ENCODE peak calls at places on chromosomes 3 and 15, in six cellular contexts. P is heart left ventricle, B is GM12891, F is amniotic epithelial cell, V is cardiac muscle cell, Z is tibial artery. J is an unnamed sample.

GRCh38 chr3:115760722-115761121 is 137.4 kb downstream of the GAP43 start:
- DNase-seq in F (no peak), V (no peak), Z (no peak), P (no peak), B (no peak), J (no peak)

GRCh38 chr3:12405432-12406272 is 78.6 kb upstream of the TSEN2 start:
- DNase-seq in B (no peak), V (peak; percentile 98), F (peak; percentile 99), Z (peak; percentile 85), P (peak; percentile 89), J (no peak)

GRCh38 chr15:64942356-64942755 is 30.7 kb downstream of the ANKDD1A start:
- DNase-seq in B (no peak), P (no peak), F (no peak), V (no peak), Z (no peak), J (no peak)

GRCh38 chr3:134594236-134594825 is 56.5 kb downstream of the KY start:
- DNase-seq in Z (no peak), P (no peak), V (no peak), F (no peak), B (no peak), J (no peak)

GRCh38 chr15:83066034-83066760 is 855 bp downstream of the BTBD1 start:
- DNase-seq in P (no peak), F (no peak), B (no peak), Z (no peak), V (no peak), J (no peak)

GRCh38 chr3:24520941-24521305 is 26.3 kb upstream of the THRB start:
- DNase-seq in Z (no peak), B (no peak), P (no peak), V (no peak), F (no peak), J (no peak)

GRCh38 chr3:131338948-131339640 is 42.5 kb upstream of the NUDT16 start:
- DNase-seq in V (no peak), Z (no peak), B (no peak), P (no peak), F (peak; percentile 7), J (no peak)

GRCh38 chr3:24583004-24583403 is 88.4 kb upstream of the THRB start:
- DNase-seq in P (no peak), B (no peak), V (peak; percentile 41), F (no peak), Z (no peak), J (no peak)

GRCh38 chr3:30610702-30611410 is 4.5 kb downstream of the TGFBR2 start:
- DNase-seq in F (no peak), Z (no peak), B (no peak), P (no peak), V (no peak), J (no peak)

GRCh38 chr3:100354850-100355249 is 20.3 kb downstream of the NIT2 start:
- DNase-seq in V (peak; percentile 48), Z (no peak), B (no peak), P (no peak), F (peak; percentile 49), J (no peak)

GRCh38 chr3:62051506-62051905 is 321.8 kb downstream of the FEZF2 start:
- DNase-seq in V (peak; percentile 42), P (no peak), Z (no peak), F (peak; percentile 10), B (no peak), J (no peak)

GRCh38 chr3:72924055-72924454 is 36.2 kb downstream of the GXYLT2 start:
- DNase-seq in B (no peak), Z (no peak), P (no peak), V (no peak), F (no peak), J (no peak)

GRCh38 chr3:181941250-181941649 is 229.5 kb downstream of the SOX2 start:
- DNase-seq in B (no peak), Z (no peak), F (no peak), P (no peak), V (no peak), J (no peak)